ENCODE peak calls at places on chromosome 21, in nine cellular contexts. One of them, this sample, is unnamed.

GRCh38 chr21:46172863-46173528 is 11.3 kb downstream of the SPATC1L start:
- DNase-seq in suprapubic skin: peak
- DNase-seq in skeletal muscle cell: no peak
- DNase-seq in bronchial epithelial cell: no peak
- DNase-seq in endodermal cell: no peak
- DNase-seq in upper lobe of left lung: peak
- DNase-seq in choroid plexus epithelial cell: no peak
- DNase-seq in neural progenitor cell: no peak
- DNase-seq in kidney epithelial cell: no peak
- DNase-seq in this sample: no peak

GRCh38 chr21:28605138-28605537 is 387.5 kb downstream of the LTN1 start:
- DNase-seq in suprapubic skin: no peak
- DNase-seq in skeletal muscle cell: no peak
- DNase-seq in bronchial epithelial cell: no peak
- DNase-seq in endodermal cell: no peak
- DNase-seq in upper lobe of left lung: no peak
- DNase-seq in choroid plexus epithelial cell: no peak
- DNase-seq in neural progenitor cell: no peak
- DNase-seq in kidney epithelial cell: no peak
- DNase-seq in this sample: peak

GRCh38 chr21:42925114-42925907 is at the start of gene ERVH48-1:
- DNase-seq in suprapubic skin: no peak
- DNase-seq in skeletal muscle cell: no peak
- DNase-seq in bronchial epithelial cell: no peak
- DNase-seq in endodermal cell: peak
- DNase-seq in upper lobe of left lung: no peak
- DNase-seq in choroid plexus epithelial cell: peak
- DNase-seq in neural progenitor cell: no peak
- DNase-seq in kidney epithelial cell: no peak
- DNase-seq in this sample: no peak

GRCh38 chr21:41616063-41616591 is 108.2 kb upstream of the TMPRSS2 start:
- DNase-seq in suprapubic skin: no peak
- DNase-seq in skeletal muscle cell: peak
- DNase-seq in bronchial epithelial cell: no peak
- DNase-seq in endodermal cell: no peak
- DNase-seq in upper lobe of left lung: no peak
- DNase-seq in choroid plexus epithelial cell: peak
- DNase-seq in neural progenitor cell: no peak
- DNase-seq in kidney epithelial cell: no peak
- DNase-seq in this sample: no peak

GRCh38 chr21:36297938-36298572 is 21.9 kb upstream of the MORC3 start:
- DNase-seq in suprapubic skin: peak
- DNase-seq in skeletal muscle cell: no peak
- DNase-seq in bronchial epithelial cell: peak
- DNase-seq in endodermal cell: no peak
- DNase-seq in upper lobe of left lung: no peak
- DNase-seq in choroid plexus epithelial cell: peak
- DNase-seq in neural progenitor cell: no peak
- DNase-seq in kidney epithelial cell: no peak
- DNase-seq in this sample: peak

GRCh38 chr21:45016491-45017375 is 57.6 kb upstream of the ADARB1 start:
- DNase-seq in suprapubic skin: peak
- DNase-seq in skeletal muscle cell: no peak
- DNase-seq in bronchial epithelial cell: no peak
- DNase-seq in endodermal cell: no peak
- DNase-seq in upper lobe of left lung: peak
- DNase-seq in choroid plexus epithelial cell: no peak
- DNase-seq in neural progenitor cell: no peak
- DNase-seq in kidney epithelial cell: no peak
- DNase-seq in this sample: no peak

GRCh38 chr21:42407476-42407875 is 3.8 kb downstream of the UBASH3A start:
- DNase-seq in suprapubic skin: no peak
- DNase-seq in skeletal muscle cell: no peak
- DNase-seq in bronchial epithelial cell: no peak
- DNase-seq in endodermal cell: no peak
- DNase-seq in upper lobe of left lung: no peak
- DNase-seq in choroid plexus epithelial cell: no peak
- DNase-seq in neural progenitor cell: no peak
- DNase-seq in kidney epithelial cell: no peak
- DNase-seq in this sample: no peak

GRCh38 chr21:44337941-44338895 is 972 bp downstream of the CFAP410 start:
- DNase-seq in suprapubic skin: peak
- DNase-seq in skeletal muscle cell: peak
- DNase-seq in bronchial epithelial cell: peak
- DNase-seq in endodermal cell: peak
- DNase-seq in upper lobe of left lung: peak
- DNase-seq in choroid plexus epithelial cell: peak
- DNase-seq in neural progenitor cell: peak
- DNase-seq in kidney epithelial cell: peak
- DNase-seq in this sample: peak

GRCh38 chr21:44986471-44987291 is 46.9 kb downstream of the SLX9 start:
- DNase-seq in suprapubic skin: peak
- DNase-seq in skeletal muscle cell: no peak
- DNase-seq in bronchial epithelial cell: no peak
- DNase-seq in endodermal cell: peak
- DNase-seq in upper lobe of left lung: peak
- DNase-seq in choroid plexus epithelial cell: no peak
- DNase-seq in neural progenitor cell: no peak
- DNase-seq in kidney epithelial cell: no peak
- DNase-seq in this sample: no peak

GRCh38 chr21:45309069-45309521 is 21.4 kb upstream of the POFUT2 start:
- DNase-seq in suprapubic skin: peak
- DNase-seq in skeletal muscle cell: no peak
- DNase-seq in bronchial epithelial cell: no peak
- DNase-seq in endodermal cell: peak
- DNase-seq in upper lobe of left lung: peak
- DNase-seq in choroid plexus epithelial cell: peak
- DNase-seq in neural progenitor cell: peak
- DNase-seq in kidney epithelial cell: no peak
- DNase-seq in this sample: no peak

GRCh38 chr21:46517361-46517760 is 58.7 kb downstream of the DIP2A start:
- DNase-seq in suprapubic skin: no peak
- DNase-seq in skeletal muscle cell: no peak
- DNase-seq in bronchial epithelial cell: no peak
- DNase-seq in endodermal cell: no peak
- DNase-seq in upper lobe of left lung: no peak
- DNase-seq in choroid plexus epithelial cell: peak
- DNase-seq in neural progenitor cell: no peak
- DNase-seq in kidney epithelial cell: no peak
- DNase-seq in this sample: no peak

GRCh38 chr21:25909341-25909740 is 174.6 kb downstream of the GABPA start:
- DNase-seq in suprapubic skin: no peak
- DNase-seq in skeletal muscle cell: no peak
- DNase-seq in bronchial epithelial cell: no peak
- DNase-seq in endodermal cell: no peak
- DNase-seq in upper lobe of left lung: no peak
- DNase-seq in choroid plexus epithelial cell: no peak
- DNase-seq in neural progenitor cell: no peak
- DNase-seq in kidney epithelial cell: no peak
- DNase-seq in this sample: no peak

GRCh38 chr21:25912402-25912746 is 177.6 kb downstream of the GABPA start:
- DNase-seq in suprapubic skin: no peak
- DNase-seq in skeletal muscle cell: no peak
- DNase-seq in bronchial epithelial cell: no peak
- DNase-seq in endodermal cell: no peak
- DNase-seq in upper lobe of left lung: no peak
- DNase-seq in choroid plexus epithelial cell: peak
- DNase-seq in neural progenitor cell: no peak
- DNase-seq in kidney epithelial cell: no peak
- DNase-seq in this sample: no peak

GRCh38 chr21:25910809-25911208 is 176.0 kb downstream of the GABPA start:
- DNase-seq in suprapubic skin: no peak
- DNase-seq in skeletal muscle cell: no peak
- DNase-seq in bronchial epithelial cell: no peak
- DNase-seq in endodermal cell: no peak
- DNase-seq in upper lobe of left lung: no peak
- DNase-seq in choroid plexus epithelial cell: no peak
- DNase-seq in neural progenitor cell: no peak
- DNase-seq in kidney epithelial cell: no peak
- DNase-seq in this sample: no peak

GRCh38 chr21:25913488-25913887 is 178.7 kb downstream of the GABPA start:
- DNase-seq in suprapubic skin: no peak
- DNase-seq in skeletal muscle cell: no peak
- DNase-seq in bronchial epithelial cell: no peak
- DNase-seq in endodermal cell: no peak
- DNase-seq in upper lobe of left lung: no peak
- DNase-seq in choroid plexus epithelial cell: peak
- DNase-seq in neural progenitor cell: no peak
- DNase-seq in kidney epithelial cell: no peak
- DNase-seq in this sample: no peak

GRCh38 chr21:25911730-25912401 is 177.1 kb downstream of the GABPA start:
- DNase-seq in suprapubic skin: no peak
- DNase-seq in skeletal muscle cell: no peak
- DNase-seq in bronchial epithelial cell: no peak
- DNase-seq in endodermal cell: no peak
- DNase-seq in upper lobe of left lung: peak
- DNase-seq in choroid plexus epithelial cell: no peak
- DNase-seq in neural progenitor cell: no peak
- DNase-seq in kidney epithelial cell: no peak
- DNase-seq in this sample: no peak
- H3K4me3 ChIP-seq in suprapubic skin: no peak
- H3K4me3 ChIP-seq in skeletal muscle cell: no peak
- H3K4me3 ChIP-seq in bronchial epithelial cell: no peak
- H3K4me3 ChIP-seq in endodermal cell: no peak
- H3K4me3 ChIP-seq in upper lobe of left lung: no peak
- H3K4me3 ChIP-seq in choroid plexus epithelial cell: no peak
- H3K4me3 ChIP-seq in neural progenitor cell: no peak
- H3K4me3 ChIP-seq in kidney epithelial cell: no peak
- H3K4me3 ChIP-seq in this sample: no peak

GRCh38 chr21:33936221-33937038 is 20.8 kb upstream of the ATP5PO start:
- DNase-seq in suprapubic skin: no peak
- DNase-seq in skeletal muscle cell: no peak
- DNase-seq in bronchial epithelial cell: no peak
- DNase-seq in endodermal cell: peak
- DNase-seq in upper lobe of left lung: no peak
- DNase-seq in choroid plexus epithelial cell: no peak
- DNase-seq in neural progenitor cell: no peak
- DNase-seq in kidney epithelial cell: no peak
- DNase-seq in this sample: no peak

GRCh38 chr21:33937931-33938339 is 22.3 kb upstream of the ATP5PO start:
- DNase-seq in suprapubic skin: no peak
- DNase-seq in skeletal muscle cell: no peak
- DNase-seq in bronchial epithelial cell: no peak
- DNase-seq in endodermal cell: no peak
- DNase-seq in upper lobe of left lung: no peak
- DNase-seq in choroid plexus epithelial cell: no peak
- DNase-seq in neural progenitor cell: no peak
- DNase-seq in kidney epithelial cell: no peak
- DNase-seq in this sample: no peak

GRCh38 chr21:33931799-33932390 is 16.3 kb upstream of the ATP5PO start:
- DNase-seq in suprapubic skin: no peak
- DNase-seq in skeletal muscle cell: no peak
- DNase-seq in bronchial epithelial cell: no peak
- DNase-seq in endodermal cell: no peak
- DNase-seq in upper lobe of left lung: no peak
- DNase-seq in choroid plexus epithelial cell: no peak
- DNase-seq in neural progenitor cell: no peak
- DNase-seq in kidney epithelial cell: no peak
- DNase-seq in this sample: no peak

GRCh38 chr21:33937146-33937545 is 21.5 kb upstream of the ATP5PO start:
- DNase-seq in suprapubic skin: no peak
- DNase-seq in skeletal muscle cell: no peak
- DNase-seq in bronchial epithelial cell: no peak
- DNase-seq in endodermal cell: peak
- DNase-seq in upper lobe of left lung: no peak
- DNase-seq in choroid plexus epithelial cell: no peak
- DNase-seq in neural progenitor cell: no peak
- DNase-seq in kidney epithelial cell: no peak
- DNase-seq in this sample: no peak

DNA sequence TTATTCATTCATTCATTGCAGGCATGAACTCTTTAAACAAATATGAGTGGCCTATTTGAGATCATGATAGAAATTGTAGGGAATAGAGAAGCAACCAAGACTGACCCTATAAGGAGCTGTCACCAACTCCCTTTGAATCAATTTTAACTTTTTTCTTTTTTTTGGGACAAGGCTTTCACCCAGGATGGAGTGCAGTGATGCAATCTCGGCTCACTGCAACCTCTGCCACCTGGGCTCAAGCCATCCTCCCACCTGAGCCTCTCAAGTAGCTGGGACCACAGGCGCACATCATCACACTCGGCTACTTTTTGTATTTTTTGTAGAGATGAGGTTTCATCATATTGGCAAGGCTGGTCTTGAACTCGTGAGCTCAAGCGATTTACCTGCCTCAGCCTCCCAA is 17.1 kb upstream of the ATP5PO start:
- DNase-seq in suprapubic skin: no peak
- DNase-seq in skeletal muscle cell: no peak
- DNase-seq in bronchial epithelial cell: no peak
- DNase-seq in endodermal cell: no peak
- DNase-seq in upper lobe of left lung: no peak
- DNase-seq in choroid plexus epithelial cell: no peak
- DNase-seq in neural progenitor cell: no peak
- DNase-seq in kidney epithelial cell: no peak
- DNase-seq in this sample: no peak
- H3K4me3 ChIP-seq in suprapubic skin: peak
- H3K4me3 ChIP-seq in skeletal muscle cell: no peak
- H3K4me3 ChIP-seq in bronchial epithelial cell: no peak
- H3K4me3 ChIP-seq in endodermal cell: peak
- H3K4me3 ChIP-seq in upper lobe of left lung: peak
- H3K4me3 ChIP-seq in choroid plexus epithelial cell: no peak
- H3K4me3 ChIP-seq in neural progenitor cell: peak
- H3K4me3 ChIP-seq in kidney epithelial cell: no peak
- H3K4me3 ChIP-seq in this sample: no peak

GRCh38 chr21:38376235-38376634 is 119.4 kb downstream of the KCNJ15 start:
- DNase-seq in suprapubic skin: no peak
- DNase-seq in skeletal muscle cell: no peak
- DNase-seq in bronchial epithelial cell: no peak
- DNase-seq in endodermal cell: no peak
- DNase-seq in upper lobe of left lung: no peak
- DNase-seq in choroid plexus epithelial cell: no peak
- DNase-seq in neural progenitor cell: no peak
- DNase-seq in kidney epithelial cell: no peak
- DNase-seq in this sample: no peak
- H3K4me3 ChIP-seq in suprapubic skin: no peak
- H3K4me3 ChIP-seq in skeletal muscle cell: no peak
- H3K4me3 ChIP-seq in bronchial epithelial cell: no peak
- H3K4me3 ChIP-seq in endodermal cell: no peak
- H3K4me3 ChIP-seq in upper lobe of left lung: peak
- H3K4me3 ChIP-seq in choroid plexus epithelial cell: no peak
- H3K4me3 ChIP-seq in neural progenitor cell: no peak
- H3K4me3 ChIP-seq in kidney epithelial cell: no peak
- H3K4me3 ChIP-seq in this sample: no peak

DNA sequence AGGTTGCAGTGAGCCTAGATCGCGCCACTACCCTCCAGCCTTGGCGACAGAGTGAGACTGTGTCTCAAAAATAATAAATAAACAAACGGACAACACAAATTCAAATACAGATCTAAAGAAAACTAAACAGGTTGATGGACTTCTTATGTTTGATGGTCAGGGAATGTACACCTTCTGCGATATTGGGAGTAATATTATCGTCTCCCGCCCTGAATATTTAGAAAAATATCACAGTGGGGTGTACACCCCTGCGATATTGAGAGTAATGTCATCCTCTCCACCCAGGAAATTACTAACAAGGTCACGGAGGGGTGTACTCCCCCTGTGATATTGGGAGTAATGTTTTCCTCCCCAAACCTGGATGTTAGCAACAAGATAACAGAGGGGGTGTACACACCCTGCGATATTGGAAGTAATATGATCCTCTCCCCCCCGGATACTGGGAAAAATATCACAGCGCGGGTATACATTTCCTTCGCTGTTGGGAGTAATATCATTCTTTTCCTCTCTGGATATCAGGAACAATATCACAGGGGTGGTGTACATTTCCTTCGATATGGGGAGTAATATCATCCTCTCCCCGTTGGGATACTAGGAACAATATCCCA is 1.4 kb upstream of the CFAP298 start:
- DNase-seq in suprapubic skin: no peak
- DNase-seq in skeletal muscle cell: no peak
- DNase-seq in bronchial epithelial cell: no peak
- DNase-seq in endodermal cell: no peak
- DNase-seq in upper lobe of left lung: no peak
- DNase-seq in choroid plexus epithelial cell: no peak
- DNase-seq in neural progenitor cell: no peak
- DNase-seq in kidney epithelial cell: no peak
- DNase-seq in this sample: no peak
- H3K4me3 ChIP-seq in suprapubic skin: peak
- H3K4me3 ChIP-seq in skeletal muscle cell: peak
- H3K4me3 ChIP-seq in bronchial epithelial cell: peak
- H3K4me3 ChIP-seq in endodermal cell: peak
- H3K4me3 ChIP-seq in upper lobe of left lung: peak
- H3K4me3 ChIP-seq in choroid plexus epithelial cell: peak
- H3K4me3 ChIP-seq in neural progenitor cell: peak
- H3K4me3 ChIP-seq in kidney epithelial cell: peak
- H3K4me3 ChIP-seq in this sample: peak